ENCODE peak calls at places on chromosomes 1 and 21, in eight cellular contexts. M is uterus, E is IMR-90, Y is A549, Q is endothelial cell of umbilical vein, V is HepG2, O is heart left ventricle, P is right lobe of liver. T is an unnamed sample.

GRCh38 chr1:1001631-1002300 is 1.9 kb upstream of the HES4 start:
- DNase-seq in M (peak; percentile 84), E (peak; percentile 51), Y (peak; percentile 79), Q (peak; percentile 65), V (peak; percentile 62), O (peak; percentile 80), P (peak; percentile 83), T (peak; percentile 61)

GRCh38 chr1:221309711-221310110 is 430.5 kb downstream of the HLX start:
- DNase-seq in M (no peak), E (no peak), Y (no peak), Q (no peak), V (no peak), O (no peak), P (no peak), T (no peak)

GRCh38 chr1:161691846-161692245 is 15.2 kb upstream of the FCRLA start:
- DNase-seq in M (no peak), E (no peak), Y (no peak), Q (no peak), V (no peak), O (no peak), P (no peak), T (no peak)

GRCh38 chr21:46354046-46354445 is 30.1 kb downstream of the PCNT start:
- DNase-seq in M (no peak), E (no peak), Y (no peak), Q (no peak), V (no peak), O (peak; percentile 7), P (no peak), T (no peak)

GRCh38 chr1:151867785-151868403 is 14.4 kb upstream of the THEM5 start:
- DNase-seq in M (no peak), E (peak; percentile 74), Y (peak; percentile 29), Q (peak; percentile 81), V (no peak), O (no peak), P (no peak), T (no peak)

GRCh38 chr1:220785166-220786056 is 1.3 kb upstream of the MTARC1 start:
- DNase-seq in M (no peak), E (no peak), Y (no peak), Q (no peak), V (no peak), O (no peak), P (no peak), T (no peak)

GRCh38 chr1:150127868-150128267 is 21.8 kb upstream of the PLEKHO1 start:
- DNase-seq in M (no peak), E (peak; percentile 33), Y (no peak), Q (no peak), V (no peak), O (no peak), P (no peak), T (no peak)

GRCh38 chr1:206633708-206634121 is 1.6 kb upstream of the DYRK3 start:
- DNase-seq in M (peak; percentile 64), E (peak; percentile 96), Y (no peak), Q (no peak), V (no peak), O (no peak), P (no peak), T (peak; percentile 5)

GRCh38 chr21:26572668-26573381 is at the start of gene CYYR1:
- DNase-seq in M (no peak), E (no peak), Y (no peak), Q (peak; percentile 62), V (no peak), O (peak; percentile 29), P (peak; percentile 35), T (no peak)

GRCh38 chr1:97050501-97050900 is 328.9 kb downstream of the PTBP2 start:
- DNase-seq in M (no peak), E (peak; percentile 59), Y (peak; percentile 19), Q (peak; percentile 62), V (no peak), O (no peak), P (no peak), T (no peak)

GRCh38 chr1:23483327-23484252 is at the start of gene ASAP3:
- DNase-seq in M (peak; percentile 72), E (peak; percentile 41), Y (no peak), Q (peak; percentile 28), V (peak; percentile 17), O (peak; percentile 74), P (peak; percentile 44), T (peak; percentile 32)
- TF ChIP-seq CTCF in M (peak; percentile 13), E (peak; percentile 26), Y (peak; percentile 24), Q (no peak), V (peak; percentile 29), O (peak; percentile 56), P (peak; percentile 25), T (no peak)

GRCh38 chr1:31396633-31397351 is 16.2 kb upstream of the SERINC2 start:
- DNase-seq in M (no peak), E (peak; percentile 90), Y (no peak), Q (no peak), V (no peak), O (no peak), P (no peak), T (no peak)

GRCh38 chr1:31393463-31393862 is 19.6 kb upstream of the SERINC2 start:
- DNase-seq in M (no peak), E (no peak), Y (no peak), Q (no peak), V (no peak), O (no peak), P (no peak), T (no peak)

GRCh38 chr1:31398246-31398645 is 14.8 kb upstream of the SERINC2 start:
- DNase-seq in M (no peak), E (no peak), Y (no peak), Q (no peak), V (no peak), O (no peak), P (no peak), T (no peak)

GRCh38 chr1:31397360-31398095 is 15.5 kb upstream of the SERINC2 start:
- DNase-seq in M (no peak), E (peak; percentile 38), Y (no peak), Q (no peak), V (no peak), O (no peak), P (no peak), T (no peak)

DNA sequence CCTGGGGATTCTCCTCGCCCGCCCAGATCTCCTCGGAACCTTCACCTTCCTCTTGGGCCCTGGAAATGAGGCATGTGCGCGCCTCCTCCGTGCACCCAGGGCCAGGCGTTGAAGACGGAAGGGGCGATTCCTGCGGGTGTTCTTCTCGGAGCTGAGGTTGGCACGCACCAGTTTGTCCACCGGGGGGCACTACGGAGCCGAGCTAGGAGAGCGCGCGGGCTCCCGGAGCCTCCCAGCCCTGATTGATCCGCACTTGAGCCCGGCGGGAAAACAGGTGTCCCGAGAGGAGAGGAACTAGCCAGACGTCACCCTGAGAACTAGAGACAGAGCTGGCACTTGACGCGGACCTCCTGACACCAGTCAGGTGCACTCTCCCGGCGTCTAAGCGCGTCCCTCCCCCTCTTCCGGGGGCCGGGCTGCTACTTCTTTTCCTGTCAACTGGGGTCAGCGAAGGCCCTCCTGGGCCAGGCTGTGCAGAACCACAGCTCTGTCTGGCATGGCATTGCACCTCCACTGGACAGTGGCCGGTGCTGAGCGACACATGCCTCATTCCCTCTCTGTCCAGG is 18.3 kb upstream of the SERINC2 start:
- DNase-seq in M (peak; percentile 75), E (peak; percentile 75), Y (peak; percentile 71), Q (peak; percentile 71), V (peak; percentile 57), O (peak; percentile 83), P (peak; percentile 89), T (peak; percentile 99)
- TF ChIP-seq POLR2A in M (no peak), E (no peak), Y (no peak), Q (no peak), V (no peak), O (no peak), P (no peak), T (peak; percentile 53)

GRCh38 chr21:23960769-23961168 is 1646.5 kb downstream of the MRPL39 start:
- DNase-seq in M (no peak), E (no peak), Y (no peak), Q (no peak), V (no peak), O (no peak), P (no peak), T (no peak)
- H3K9me3 ChIP-seq in M (no peaks in the 10 kb centered on the region), E (peaks cover 11% of the 10 kb centered on the region), Y (no peaks in the 10 kb centered on the region), Q (no peaks in the 10 kb centered on the region), V (peaks cover 77% of the 10 kb centered on the region), O (no peaks in the 10 kb centered on the region), P (no peaks in the 10 kb centered on the region), T (no peaks in the 10 kb centered on the region)

GRCh38 chr1:199242601-199243000 is 603.8 kb downstream of the PTPRC start:
- DNase-seq in M (no peak), E (no peak), Y (no peak), Q (no peak), V (no peak), O (no peak), P (no peak), T (no peak)
- TF ChIP-seq CTCF in M (no peak), E (no peak), Y (no peak), Q (no peak), V (no peak), O (no peak), P (no peak), T (no peak)

GRCh38 chr1:2226525-2227340 is 1.4 kb upstream of the SKI start:
- DNase-seq in M (peak; percentile 50), E (no peak), Y (no peak), Q (no peak), V (no peak), O (no peak), P (peak; percentile 54), T (no peak)
- TF ChIP-seq POLR2A in M (no peak), E (no peak), Y (no peak), Q (peak; percentile 31), V (no peak), O (no peak), P (no peak), T (no peak)

DNA sequence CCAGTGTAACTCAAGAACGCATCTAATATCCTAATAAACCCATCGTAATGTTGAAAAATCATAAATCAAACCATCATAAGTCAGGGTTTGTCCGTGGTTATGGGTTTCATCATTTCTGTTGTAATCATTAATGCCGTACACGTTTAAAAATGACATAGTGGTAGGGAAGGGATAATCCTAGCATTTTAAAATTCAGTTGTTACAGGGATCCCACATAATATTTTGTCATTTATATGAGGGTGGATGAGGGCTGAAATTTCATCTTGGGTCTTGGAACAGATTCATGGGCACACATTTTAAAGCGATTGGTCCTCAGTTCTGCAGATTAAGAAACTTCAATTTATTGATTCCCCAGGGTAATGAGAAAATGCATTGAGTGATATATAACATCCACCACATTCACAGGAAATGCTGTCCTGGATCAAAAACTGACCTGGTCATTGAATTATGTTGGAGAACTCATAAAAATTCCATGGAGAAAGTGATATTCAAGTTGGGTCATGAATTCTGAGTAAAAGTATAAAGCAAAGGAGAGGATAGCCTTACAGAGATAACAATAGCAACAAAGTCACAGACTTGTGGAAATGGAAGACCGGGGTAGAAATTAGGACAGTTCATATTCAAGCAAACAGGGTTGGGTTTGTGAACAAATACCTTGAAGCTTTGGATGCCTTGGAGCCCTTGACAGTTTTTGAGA is 1527.3 kb upstream of the TPTE start:
- DNase-seq in M (no peak), E (no peak), Y (peak; percentile 96), Q (peak; percentile 16), V (peak; percentile 90), O (no peak), P (no peak), T (no peak)
- H3K9me3 ChIP-seq in M (no peaks in the 10 kb centered on the region), E (peaks cover 46% of the 10 kb centered on the region), Y (no peaks in the 10 kb centered on the region), Q (peaks cover 35% of the 10 kb centered on the region), V (peaks cover 91% of the 10 kb centered on the region), O (peaks cover 4% of the 10 kb centered on the region), P (no peaks in the 10 kb centered on the region), T (no peaks in the 10 kb centered on the region)

T was measured in gastrocnemius medialis.